ENCODE peak calls at places on chromosome 9, in four cellular contexts. Q is NCI-H345; W is amniotic stem cell; X is stimulated activated CD4-positive, alpha-beta T cell treated with anti-CD3 and anti-CD28 coated beads, Interleukin-2, amount 100 ng/mL, for 48 hours. R is an unnamed sample.

GRCh38 chr9:691825-692363 is 149.6 kb upstream of the DMRT1 start:
- DNase-seq in Q (no peak), W (no peak), X (no peak), R (no peak)

GRCh38 chr9:122463828-122464632 is 13.7 kb downstream of the OR1J1 start:
- DNase-seq in X (no peak), Q (peak), W (no peak), R (no peak)

GRCh38 chr9:109252291-109252690 is 68.6 kb downstream of the EPB41L4B start:
- DNase-seq in X (no peak), W (no peak), Q (no peak), R (no peak)

GRCh38 chr9:117907420-117907819 is 203.2 kb downstream of the TLR4 start:
- DNase-seq in X (no peak), Q (no peak), W (no peak), R (no peak)

GRCh38 chr9:90019596-90019995 is 414.8 kb downstream of the GADD45G start:
- DNase-seq in Q (no peak), W (no peak), X (no peak), R (no peak)

GRCh38 chr9:11457809-11458785 is 845.3 kb upstream of the PTPRD start:
- DNase-seq in X (no peak), Q (no peak), W (no peak), R (no peak)

GRCh38 chr9:114759512-114759911 is 46.3 kb downstream of the TNFSF15 start:
- DNase-seq in X (no peak), W (no peak), Q (no peak), R (no peak)

GRCh38 chr9:137077010-137077747 is at the start of gene UAP1L1:
- DNase-seq in Q (peak), X (peak), W (no peak), R (no peak)

GRCh38 chr9:14179449-14179848 is 134.5 kb downstream of the NFIB start:
- DNase-seq in W (no peak), Q (peak), X (no peak), R (no peak)

GRCh38 chr9:114452219-114453169 is 52.8 kb downstream of the WHRN start:
- DNase-seq in W (no peak), X (no peak), Q (peak), R (no peak)

GRCh38 chr9:4298255-4299005 is 1.4 kb downstream of the GLIS3 start:
- DNase-seq in X (peak), Q (peak), W (peak), R (no peak)

GRCh38 chr9:91197232-91198181 is 164.2 kb downstream of the AUH start:
- DNase-seq in Q (peak), X (no peak), W (peak), R (no peak)

GRCh38 chr9:90307177-90307833 is 335.3 kb downstream of the DIRAS2 start:
- DNase-seq in W (no peak), X (no peak), Q (peak), R (no peak)

GRCh38 chr9:98536542-98537173 is 172.1 kb downstream of the GABBR2 start:
- DNase-seq in X (peak), W (no peak), Q (peak), R (peak)

GRCh38 chr9:83933804-83934203 is 12.6 kb upstream of the KIF27 start:
- DNase-seq in W (no peak), X (no peak), Q (no peak), R (no peak)

GRCh38 chr9:112239284-112239683 is 64.2 kb upstream of the SUSD1 start:
- DNase-seq in W (no peak), Q (no peak), X (no peak), R (no peak)

GRCh38 chr9:110426052-110426709 is 88.5 kb upstream of the TXNDC8 start:
- DNase-seq in X (no peak), W (no peak), Q (no peak), R (no peak)

GRCh38 chr9:21096172-21096900 is 18.6 kb upstream of the IFNB1 start:
- DNase-seq in W (no peak), X (no peak), Q (no peak), R (no peak)

GRCh38 chr9:69120380-69121154 is 53.5 kb upstream of the TJP2 start:
- DNase-seq in W (no peak), X (no peak), Q (peak), R (peak)

GRCh38 chr9:124779368-124780059 is 2.6 kb downstream of the OLFML2A start:
- DNase-seq in Q (peak), W (peak), X (no peak), R (no peak)

GRCh38 chr9:101429736-101430135 is 5.8 kb downstream of the ALDOB start:
- DNase-seq in W (no peak), X (no peak), Q (no peak), R (no peak)

GRCh38 chr9:107559499-107560086 is 70.0 kb upstream of the KLF4 start:
- DNase-seq in W (no peak), X (no peak), Q (no peak), R (no peak)

GRCh38 chr9:37921546-37922300 is 17.8 kb upstream of the SLC25A51 start:
- DNase-seq in X (no peak), W (no peak), Q (no peak), R (no peak)

GRCh38 chr9:4147476-4148214 is 152.2 kb downstream of the GLIS3 start:
- DNase-seq in Q (no peak), X (no peak), W (no peak), R (no peak)

GRCh38 chr9:1320041-1320440 is 269.9 kb downstream of the DMRT2 start:
- DNase-seq in W (no peak), X (no peak), Q (no peak), R (no peak)

GRCh38 chr9:10604927-10605326 is 7.9 kb downstream of the PTPRD start:
- DNase-seq in X (no peak), Q (no peak), W (no peak), R (no peak)

GRCh38 chr9:75071530-75072122 is 16.3 kb downstream of the NMRK1 start:
- DNase-seq in W (no peak), X (peak), Q (no peak), R (no peak)

GRCh38 chr9:105330201-105330600 is 85.8 kb downstream of the SLC44A1 start:
- DNase-seq in W (no peak), X (no peak), Q (no peak), R (no peak)

GRCh38 chr9:26391036-26391435 is 501.6 kb downstream of the CAAP1 start:
- DNase-seq in Q (no peak), W (no peak), X (no peak), R (no peak)

GRCh38 chr9:136311433-136312375 is 7.8 kb upstream of the CCDC187 start:
- DNase-seq in W (no peak), X (no peak), Q (peak), R (no peak)

GRCh38 chr9:16459421-16460148 is 410.9 kb downstream of the BNC2 start:
- DNase-seq in W (no peak), Q (peak), X (no peak), R (no peak)

GRCh38 chr9:122383992-122384461 is 13.2 kb downstream of the PTGS1 start:
- DNase-seq in W (no peak), X (no peak), Q (no peak), R (no peak)

R was measured in GM18507.